ENCODE peak calls at places on chromosome 3, in nine cellular contexts. One of them, this sample, is unnamed.

GRCh38 chr3:48157950-48158376 is 30.3 kb downstream of the CDC25A start:
- DNase-seq in GM23338: peak
- DNase-seq in sigmoid colon: peak
- DNase-seq in stomach: peak
- DNase-seq in GM12891: no peak
- DNase-seq in spleen: peak
- DNase-seq in transverse colon: peak
- DNase-seq in breast epithelium: no peak
- DNase-seq in prostate gland: peak
- DNase-seq in this sample: no peak

GRCh38 chr3:179452166-179452544 is 885 bp upstream of the GNB4 start:
- DNase-seq in GM23338: peak
- DNase-seq in sigmoid colon: no peak
- DNase-seq in stomach: no peak
- DNase-seq in GM12891: no peak
- DNase-seq in spleen: no peak
- DNase-seq in transverse colon: no peak
- DNase-seq in breast epithelium: no peak
- DNase-seq in prostate gland: no peak
- DNase-seq in this sample: no peak

GRCh38 chr3:28667646-28668376 is 319.2 kb upstream of the AZI2 start:
- DNase-seq in GM23338: peak
- DNase-seq in sigmoid colon: peak
- DNase-seq in stomach: peak
- DNase-seq in GM12891: peak
- DNase-seq in spleen: no peak
- DNase-seq in transverse colon: peak
- DNase-seq in breast epithelium: peak
- DNase-seq in prostate gland: peak
- DNase-seq in this sample: no peak

GRCh38 chr3:194138732-194139084 is 2.8 kb downstream of the HES1 start:
- DNase-seq in GM23338: no peak
- DNase-seq in sigmoid colon: no peak
- DNase-seq in stomach: no peak
- DNase-seq in GM12891: no peak
- DNase-seq in spleen: no peak
- DNase-seq in transverse colon: no peak
- DNase-seq in breast epithelium: no peak
- DNase-seq in prostate gland: no peak
- DNase-seq in this sample: no peak

GRCh38 chr3:52091566-52092290 is 35.4 kb upstream of the DUSP7 start:
- DNase-seq in GM23338: no peak
- DNase-seq in sigmoid colon: peak
- DNase-seq in stomach: no peak
- DNase-seq in GM12891: no peak
- DNase-seq in spleen: peak
- DNase-seq in transverse colon: no peak
- DNase-seq in breast epithelium: no peak
- DNase-seq in prostate gland: no peak
- DNase-seq in this sample: no peak

GRCh38 chr3:43584043-43584826 is 37.6 kb downstream of the ANO10 start:
- DNase-seq in GM23338: no peak
- DNase-seq in sigmoid colon: no peak
- DNase-seq in stomach: no peak
- DNase-seq in GM12891: no peak
- DNase-seq in spleen: no peak
- DNase-seq in transverse colon: no peak
- DNase-seq in breast epithelium: no peak
- DNase-seq in prostate gland: no peak
- DNase-seq in this sample: no peak

GRCh38 chr3:180117381-180118163 is 80.8 kb upstream of the PEX5L start:
- DNase-seq in GM23338: no peak
- DNase-seq in sigmoid colon: no peak
- DNase-seq in stomach: no peak
- DNase-seq in GM12891: no peak
- DNase-seq in spleen: no peak
- DNase-seq in transverse colon: no peak
- DNase-seq in breast epithelium: no peak
- DNase-seq in prostate gland: no peak
- DNase-seq in this sample: no peak

GRCh38 chr3:43190682-43191081 is 84.8 kb upstream of the POMGNT2 start:
- DNase-seq in GM23338: no peak
- DNase-seq in sigmoid colon: no peak
- DNase-seq in stomach: no peak
- DNase-seq in GM12891: no peak
- DNase-seq in spleen: no peak
- DNase-seq in transverse colon: no peak
- DNase-seq in breast epithelium: no peak
- DNase-seq in prostate gland: no peak
- DNase-seq in this sample: no peak

GRCh38 chr3:171986755-171987535 is 52.4 kb upstream of the FNDC3B start:
- DNase-seq in GM23338: no peak
- DNase-seq in sigmoid colon: no peak
- DNase-seq in stomach: no peak
- DNase-seq in GM12891: no peak
- DNase-seq in spleen: no peak
- DNase-seq in transverse colon: no peak
- DNase-seq in breast epithelium: no peak
- DNase-seq in prostate gland: no peak
- DNase-seq in this sample: no peak

GRCh38 chr3:174438501-174439156 is 420.5 kb upstream of the NAALADL2 start:
- DNase-seq in GM23338: no peak
- DNase-seq in sigmoid colon: no peak
- DNase-seq in stomach: no peak
- DNase-seq in GM12891: no peak
- DNase-seq in spleen: no peak
- DNase-seq in transverse colon: no peak
- DNase-seq in breast epithelium: no peak
- DNase-seq in prostate gland: no peak
- DNase-seq in this sample: no peak

GRCh38 chr3:185537369-185537970 is 14.9 kb downstream of the LIPH start:
- DNase-seq in GM23338: peak
- DNase-seq in sigmoid colon: peak
- DNase-seq in stomach: peak
- DNase-seq in GM12891: peak
- DNase-seq in spleen: peak
- DNase-seq in transverse colon: peak
- DNase-seq in breast epithelium: peak
- DNase-seq in prostate gland: peak
- DNase-seq in this sample: peak
- TF ChIP-seq POLR2AphosphoS5 in GM23338: no peak
- TF ChIP-seq POLR2AphosphoS5 in sigmoid colon: no peak
- TF ChIP-seq POLR2AphosphoS5 in stomach: no peak
- TF ChIP-seq POLR2AphosphoS5 in GM12891: no peak
- TF ChIP-seq POLR2AphosphoS5 in spleen: no peak
- TF ChIP-seq POLR2AphosphoS5 in transverse colon: no peak
- TF ChIP-seq POLR2AphosphoS5 in breast epithelium: peak
- TF ChIP-seq POLR2AphosphoS5 in prostate gland: peak
- TF ChIP-seq POLR2AphosphoS5 in this sample: no peak

DNA sequence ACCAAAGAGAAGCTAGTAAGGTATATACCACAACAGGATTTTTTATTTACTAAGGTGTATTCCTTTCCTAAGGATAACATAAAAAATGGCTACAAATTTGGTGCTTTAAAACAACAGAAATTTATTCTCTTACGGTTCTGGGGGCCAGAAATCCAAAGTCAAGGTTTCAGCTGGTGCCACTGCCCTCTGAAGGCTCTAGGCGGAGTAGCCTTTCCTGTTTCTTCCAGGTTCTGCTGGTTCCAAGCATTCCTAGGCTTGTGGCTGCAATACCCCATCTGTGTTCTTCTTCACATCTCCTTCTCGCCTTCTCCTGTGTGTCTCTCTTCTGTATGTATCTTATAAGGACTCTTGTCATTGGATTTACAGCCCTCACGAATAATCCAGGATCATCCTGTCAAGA is 549.9 kb downstream of the GRM7 start:
- DNase-seq in GM23338: peak
- DNase-seq in sigmoid colon: no peak
- DNase-seq in stomach: no peak
- DNase-seq in GM12891: no peak
- DNase-seq in spleen: no peak
- DNase-seq in transverse colon: no peak
- DNase-seq in breast epithelium: no peak
- DNase-seq in prostate gland: no peak
- DNase-seq in this sample: no peak
- TF ChIP-seq POLR2AphosphoS5 in GM23338: no peak
- TF ChIP-seq POLR2AphosphoS5 in sigmoid colon: no peak
- TF ChIP-seq POLR2AphosphoS5 in stomach: no peak
- TF ChIP-seq POLR2AphosphoS5 in GM12891: no peak
- TF ChIP-seq POLR2AphosphoS5 in spleen: no peak
- TF ChIP-seq POLR2AphosphoS5 in transverse colon: no peak
- TF ChIP-seq POLR2AphosphoS5 in breast epithelium: no peak
- TF ChIP-seq POLR2AphosphoS5 in prostate gland: no peak
- TF ChIP-seq POLR2AphosphoS5 in this sample: no peak

GRCh38 chr3:8503871-8504610 is 2.4 kb downstream of the LMCD1 start:
- DNase-seq in GM23338: peak
- DNase-seq in sigmoid colon: no peak
- DNase-seq in stomach: no peak
- DNase-seq in GM12891: no peak
- DNase-seq in spleen: no peak
- DNase-seq in transverse colon: no peak
- DNase-seq in breast epithelium: no peak
- DNase-seq in prostate gland: no peak
- DNase-seq in this sample: no peak
- TF ChIP-seq POLR2AphosphoS5 in GM23338: no peak
- TF ChIP-seq POLR2AphosphoS5 in sigmoid colon: no peak
- TF ChIP-seq POLR2AphosphoS5 in stomach: no peak
- TF ChIP-seq POLR2AphosphoS5 in GM12891: no peak
- TF ChIP-seq POLR2AphosphoS5 in spleen: no peak
- TF ChIP-seq POLR2AphosphoS5 in transverse colon: no peak
- TF ChIP-seq POLR2AphosphoS5 in breast epithelium: no peak
- TF ChIP-seq POLR2AphosphoS5 in prostate gland: peak
- TF ChIP-seq POLR2AphosphoS5 in this sample: no peak

GRCh38 chr3:122568755-122569154 is 4.6 kb downstream of the DTX3L start:
- DNase-seq in GM23338: no peak
- DNase-seq in sigmoid colon: no peak
- DNase-seq in stomach: no peak
- DNase-seq in GM12891: no peak
- DNase-seq in spleen: no peak
- DNase-seq in transverse colon: no peak
- DNase-seq in breast epithelium: no peak
- DNase-seq in prostate gland: peak
- DNase-seq in this sample: no peak

GRCh38 chr3:122560680-122561079 is 3.4 kb downstream of the PARP9 start:
- DNase-seq in GM23338: peak
- DNase-seq in sigmoid colon: no peak
- DNase-seq in stomach: peak
- DNase-seq in GM12891: no peak
- DNase-seq in spleen: no peak
- DNase-seq in transverse colon: peak
- DNase-seq in breast epithelium: no peak
- DNase-seq in prostate gland: peak
- DNase-seq in this sample: peak

GRCh38 chr3:122563717-122564025 is 429 bp downstream of the PARP9 start:
- DNase-seq in GM23338: no peak
- DNase-seq in sigmoid colon: no peak
- DNase-seq in stomach: no peak
- DNase-seq in GM12891: no peak
- DNase-seq in spleen: no peak
- DNase-seq in transverse colon: no peak
- DNase-seq in breast epithelium: no peak
- DNase-seq in prostate gland: peak
- DNase-seq in this sample: no peak

GRCh38 chr3:122562923-122563716 is 980 bp downstream of the PARP9 start:
- DNase-seq in GM23338: no peak
- DNase-seq in sigmoid colon: no peak
- DNase-seq in stomach: no peak
- DNase-seq in GM12891: no peak
- DNase-seq in spleen: no peak
- DNase-seq in transverse colon: no peak
- DNase-seq in breast epithelium: no peak
- DNase-seq in prostate gland: no peak
- DNase-seq in this sample: no peak

DNA sequence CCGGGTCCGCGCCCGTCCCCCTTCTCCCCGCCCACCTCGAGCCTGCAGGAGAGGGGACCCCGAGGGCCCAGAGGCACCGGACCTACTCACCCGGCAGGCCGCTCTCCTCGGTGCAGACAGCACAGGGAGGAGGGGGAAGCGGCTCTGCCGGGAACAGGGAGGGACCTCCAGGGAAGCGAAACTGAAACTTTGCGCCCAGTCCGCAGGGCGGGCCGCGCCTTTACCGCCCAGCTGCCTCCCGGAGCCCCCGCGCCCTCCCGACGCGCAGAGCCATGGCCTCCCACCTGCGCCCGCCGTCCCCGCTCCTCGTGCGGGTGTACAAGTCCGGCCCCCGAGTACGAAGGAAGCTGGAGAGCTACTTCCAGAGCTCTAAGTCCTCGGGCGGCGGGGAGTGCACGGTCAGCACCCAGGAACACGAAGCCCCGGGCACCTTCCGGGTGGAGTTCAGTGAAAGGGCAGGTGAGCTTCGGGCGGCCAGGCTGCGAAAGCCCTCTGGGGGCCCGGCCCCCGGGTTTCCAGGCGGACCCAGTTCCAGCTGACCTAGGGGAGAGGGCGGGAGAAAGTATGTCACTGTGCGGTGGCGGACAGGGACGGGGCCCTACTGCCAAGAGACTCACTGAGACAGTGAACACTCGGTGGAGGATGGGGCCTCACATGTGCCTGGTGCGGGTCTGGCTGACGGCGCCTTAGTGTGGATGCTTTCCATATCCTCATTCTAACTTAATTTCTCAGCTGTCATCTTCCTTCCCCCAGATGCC is at the start of the genes DTX3L and PARP9:
- DNase-seq in GM23338: peak
- DNase-seq in sigmoid colon: peak
- DNase-seq in stomach: peak
- DNase-seq in GM12891: peak
- DNase-seq in spleen: peak
- DNase-seq in transverse colon: peak
- DNase-seq in breast epithelium: peak
- DNase-seq in prostate gland: peak
- DNase-seq in this sample: peak
- TF ChIP-seq POLR2AphosphoS5 in GM23338: peak
- TF ChIP-seq POLR2AphosphoS5 in sigmoid colon: peak
- TF ChIP-seq POLR2AphosphoS5 in stomach: peak
- TF ChIP-seq POLR2AphosphoS5 in GM12891: peak
- TF ChIP-seq POLR2AphosphoS5 in spleen: peak
- TF ChIP-seq POLR2AphosphoS5 in transverse colon: peak
- TF ChIP-seq POLR2AphosphoS5 in breast epithelium: peak
- TF ChIP-seq POLR2AphosphoS5 in prostate gland: peak
- TF ChIP-seq POLR2AphosphoS5 in this sample: peak

GRCh38 chr3:16253601-16254000 is 11.1 kb downstream of the DPH3 start:
- DNase-seq in GM23338: no peak
- DNase-seq in sigmoid colon: peak
- DNase-seq in stomach: no peak
- DNase-seq in GM12891: no peak
- DNase-seq in spleen: peak
- DNase-seq in transverse colon: peak
- DNase-seq in breast epithelium: peak
- DNase-seq in prostate gland: no peak
- DNase-seq in this sample: no peak
- TF ChIP-seq POLR2AphosphoS5 in GM23338: no peak
- TF ChIP-seq POLR2AphosphoS5 in sigmoid colon: peak
- TF ChIP-seq POLR2AphosphoS5 in stomach: no peak
- TF ChIP-seq POLR2AphosphoS5 in GM12891: no peak
- TF ChIP-seq POLR2AphosphoS5 in spleen: no peak
- TF ChIP-seq POLR2AphosphoS5 in transverse colon: no peak
- TF ChIP-seq POLR2AphosphoS5 in breast epithelium: peak
- TF ChIP-seq POLR2AphosphoS5 in prostate gland: no peak
- TF ChIP-seq POLR2AphosphoS5 in this sample: no peak

GRCh38 chr3:113606539-113607218 is 74.3 kb downstream of the SIDT1 start:
- DNase-seq in GM23338: peak
- DNase-seq in sigmoid colon: no peak
- DNase-seq in stomach: no peak
- DNase-seq in GM12891: peak
- DNase-seq in spleen: peak
- DNase-seq in transverse colon: peak
- DNase-seq in breast epithelium: no peak
- DNase-seq in prostate gland: no peak
- DNase-seq in this sample: peak
- TF ChIP-seq POLR2AphosphoS5 in GM23338: no peak
- TF ChIP-seq POLR2AphosphoS5 in sigmoid colon: no peak
- TF ChIP-seq POLR2AphosphoS5 in stomach: no peak
- TF ChIP-seq POLR2AphosphoS5 in GM12891: no peak
- TF ChIP-seq POLR2AphosphoS5 in spleen: no peak
- TF ChIP-seq POLR2AphosphoS5 in transverse colon: no peak
- TF ChIP-seq POLR2AphosphoS5 in breast epithelium: no peak
- TF ChIP-seq POLR2AphosphoS5 in prostate gland: no peak
- TF ChIP-seq POLR2AphosphoS5 in this sample: no peak

This sample was measured in GM12892.